ENCODE peak calls at places on chromosome 9, in ten cellular contexts. S is CD8-positive, alpha-beta T cell; N is mammary epithelial cell; O is fibroblast of lung; H is psoas muscle; G is adrenal gland; J is GM23338; U is IMR-90; M is tibial artery; L is pancreas. I is an unnamed sample.

GRCh38 chr9:98860871-98861293 is 53.4 kb downstream of the GALNT12 start:
- DNase-seq in S (no peak), N (peak), O (peak), H (peak), G (peak), J (peak), U (peak), M (peak), L (no peak), I (peak)

GRCh38 chr9:18472915-18473314 is 1.0 kb upstream of the ADAMTSL1 start:
- DNase-seq in S (no peak), N (no peak), O (peak), H (no peak), G (peak), J (no peak), U (no peak), M (no peak), L (no peak), I (peak)

GRCh38 chr9:98821831-98822230 is 14.4 kb downstream of the GALNT12 start:
- DNase-seq in S (no peak), N (no peak), O (no peak), H (no peak), G (no peak), J (no peak), U (no peak), M (no peak), L (no peak), I (no peak)

GRCh38 chr9:35675732-35676392 is 2.1 kb downstream of the CA9 start:
- DNase-seq in S (peak), N (no peak), O (no peak), H (no peak), G (no peak), J (peak), U (no peak), M (no peak), L (peak), I (peak)

GRCh38 chr9:28179893-28180292 is 606.6 kb upstream of the C9orf72 start:
- DNase-seq in S (no peak), N (no peak), O (no peak), H (no peak), G (no peak), J (no peak), U (no peak), M (no peak), L (no peak), I (no peak)

GRCh38 chr9:87570000-87570834 is 72.5 kb downstream of the DAPK1 start:
- DNase-seq in S (no peak), N (no peak), O (no peak), H (no peak), G (no peak), J (no peak), U (no peak), M (no peak), L (no peak), I (no peak)

GRCh38 chr9:131398204-131398603 is 4.3 kb downstream of the PRRC2B start:
- DNase-seq in S (peak), N (peak), O (no peak), H (no peak), G (no peak), J (no peak), U (no peak), M (no peak), L (no peak), I (peak)

GRCh38 chr9:26524225-26524624 is 368.4 kb downstream of the CAAP1 start:
- DNase-seq in S (no peak), N (no peak), O (no peak), H (no peak), G (peak), J (no peak), U (no peak), M (no peak), L (no peak), I (peak)

GRCh38 chr9:76592105-76593010 is 133.4 kb downstream of the GCNT1 start:
- DNase-seq in S (no peak), N (no peak), O (no peak), H (no peak), G (no peak), J (peak), U (no peak), M (no peak), L (no peak), I (no peak)

GRCh38 chr9:86168256-86168655 is 68.9 kb upstream of the GOLM1 start:
- DNase-seq in S (no peak), N (no peak), O (no peak), H (no peak), G (no peak), J (no peak), U (no peak), M (no peak), L (no peak), I (no peak)

GRCh38 chr9:79254900-79255651 is 316.7 kb upstream of the TLE4 start:
- DNase-seq in S (no peak), N (no peak), O (peak), H (no peak), G (no peak), J (peak), U (peak), M (no peak), L (no peak), I (no peak)

GRCh38 chr9:126984969-126985368 is 70.4 kb downstream of the RALGPS1 start:
- DNase-seq in S (no peak), N (peak), O (no peak), H (peak), G (peak), J (no peak), U (no peak), M (no peak), L (no peak), I (peak)

GRCh38 chr9:14198049-14198448 is 115.9 kb downstream of the NFIB start:
- DNase-seq in S (no peak), N (no peak), O (no peak), H (no peak), G (no peak), J (no peak), U (no peak), M (no peak), L (no peak), I (no peak)

GRCh38 chr9:98989036-98990000 is 45.6 kb downstream of the COL15A1 start:
- DNase-seq in S (no peak), N (peak), O (peak), H (peak), G (peak), J (no peak), U (peak), M (peak), L (no peak), I (peak)

GRCh38 chr9:130927995-130928900 is 10.8 kb downstream of the FIBCD1 start:
- DNase-seq in S (no peak), N (peak), O (peak), H (no peak), G (peak), J (no peak), U (peak), M (no peak), L (peak), I (no peak)

GRCh38 chr9:17204611-17205165 is 69.8 kb downstream of the CNTLN start:
- DNase-seq in S (no peak), N (no peak), O (no peak), H (no peak), G (no peak), J (peak), U (no peak), M (no peak), L (no peak), I (no peak)

DNA sequence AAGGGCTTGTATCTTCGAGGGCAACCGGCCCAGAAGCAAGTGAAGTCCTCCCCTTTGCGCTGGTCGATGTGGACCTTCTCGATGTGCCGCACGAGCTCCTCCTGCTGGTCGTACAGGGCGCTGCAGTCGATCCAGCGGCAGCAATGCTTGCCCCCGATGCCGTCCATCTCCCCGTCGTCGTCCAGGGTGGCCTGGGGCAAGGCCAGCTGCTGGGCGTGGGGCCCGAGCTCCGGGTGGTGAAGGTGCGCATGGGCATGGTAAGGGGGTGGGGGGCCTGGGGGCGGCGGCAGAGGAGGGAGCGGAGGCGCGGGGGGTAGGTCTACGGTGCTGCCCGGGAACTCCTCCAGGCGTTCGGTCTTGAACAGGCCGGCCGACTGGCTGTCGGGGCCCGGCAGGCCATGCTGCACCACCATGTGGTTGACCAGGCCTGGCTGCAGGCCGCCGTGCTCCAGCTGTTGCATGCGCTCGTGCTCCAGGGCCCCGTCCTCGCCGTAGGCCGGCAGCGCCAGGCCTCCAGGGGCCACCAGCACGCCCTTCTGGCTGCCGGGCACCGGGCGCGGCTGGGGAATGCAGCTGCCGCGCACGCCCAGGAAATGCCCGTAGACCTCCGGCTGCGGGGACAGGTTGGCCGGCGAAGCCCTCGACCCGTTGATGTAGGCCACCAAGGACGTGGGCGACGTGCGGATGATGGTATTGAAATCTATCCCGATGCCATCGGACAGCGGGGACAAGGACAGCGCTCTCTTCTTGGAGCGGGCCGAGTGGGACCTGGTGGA is 181.8 kb downstream of the GLIS3 start:
- DNase-seq in S (no peak), N (no peak), O (no peak), H (no peak), G (no peak), J (peak), U (no peak), M (no peak), L (peak), I (peak)
- TF ChIP-seq CTCF in S (peak), N (no peak), O (peak), H (no peak), G (no peak), J (peak), U (no peak), M (peak), L (no peak), I (peak)

DNA sequence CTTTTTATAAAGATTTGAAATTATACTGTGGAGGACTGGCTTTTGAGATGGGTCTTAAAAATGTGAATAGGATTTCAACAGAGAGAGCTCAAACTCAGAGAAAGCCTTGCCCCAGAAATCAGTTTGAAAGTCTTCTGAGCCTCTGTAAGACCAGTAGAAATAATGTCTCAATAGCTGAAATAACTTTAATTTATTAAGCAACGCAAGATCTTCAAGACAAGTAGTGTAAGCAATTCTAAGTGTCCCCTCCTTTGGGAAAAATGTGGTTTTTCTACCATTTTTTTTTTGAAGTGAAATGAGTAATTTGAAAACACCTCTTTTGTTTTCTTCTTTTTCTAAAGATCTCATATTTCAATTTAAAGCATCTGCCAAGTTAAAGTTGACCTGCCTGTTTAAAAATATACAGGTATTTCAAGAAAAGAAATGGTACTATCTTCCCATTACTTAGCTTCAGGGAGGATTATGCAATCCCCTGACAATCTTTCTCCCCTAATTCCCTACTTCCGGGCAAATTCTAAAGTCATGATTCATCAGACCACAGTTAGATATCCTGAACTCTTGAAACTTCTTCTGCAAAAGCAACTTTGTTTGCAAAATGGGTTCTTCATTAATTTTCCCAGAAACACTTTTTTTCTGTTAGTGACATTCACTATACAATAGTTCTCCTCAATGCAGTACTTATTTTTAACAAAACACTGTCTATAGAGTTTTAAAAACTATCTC is 7.9 kb upstream of the ANXA1 start:
- DNase-seq in S (no peak), N (peak), O (peak), H (no peak), G (no peak), J (no peak), U (peak), M (no peak), L (no peak), I (no peak)
- H3K27ac ChIP-seq in S (no peak), N (peak), O (peak), H (no peak), G (peak), J (no peak), U (peak), M (no peak), L (peak), I (no peak)

GRCh38 chr9:38119570-38119969 is 50.5 kb upstream of the SHB start:
- DNase-seq in S (no peak), N (no peak), O (no peak), H (no peak), G (no peak), J (no peak), U (no peak), M (no peak), L (no peak), I (no peak)

GRCh38 chr9:38114905-38115304 is 45.9 kb upstream of the SHB start:
- DNase-seq in S (no peak), N (no peak), O (no peak), H (no peak), G (no peak), J (no peak), U (no peak), M (no peak), L (no peak), I (no peak)

GRCh38 chr9:38120961-38121360 is 51.9 kb upstream of the SHB start:
- DNase-seq in S (no peak), N (no peak), O (no peak), H (no peak), G (no peak), J (no peak), U (no peak), M (no peak), L (no peak), I (no peak)

GRCh38 chr9:38117646-38118045 is 48.6 kb upstream of the SHB start:
- DNase-seq in S (no peak), N (no peak), O (no peak), H (no peak), G (no peak), J (no peak), U (no peak), M (no peak), L (no peak), I (no peak)

DNA sequence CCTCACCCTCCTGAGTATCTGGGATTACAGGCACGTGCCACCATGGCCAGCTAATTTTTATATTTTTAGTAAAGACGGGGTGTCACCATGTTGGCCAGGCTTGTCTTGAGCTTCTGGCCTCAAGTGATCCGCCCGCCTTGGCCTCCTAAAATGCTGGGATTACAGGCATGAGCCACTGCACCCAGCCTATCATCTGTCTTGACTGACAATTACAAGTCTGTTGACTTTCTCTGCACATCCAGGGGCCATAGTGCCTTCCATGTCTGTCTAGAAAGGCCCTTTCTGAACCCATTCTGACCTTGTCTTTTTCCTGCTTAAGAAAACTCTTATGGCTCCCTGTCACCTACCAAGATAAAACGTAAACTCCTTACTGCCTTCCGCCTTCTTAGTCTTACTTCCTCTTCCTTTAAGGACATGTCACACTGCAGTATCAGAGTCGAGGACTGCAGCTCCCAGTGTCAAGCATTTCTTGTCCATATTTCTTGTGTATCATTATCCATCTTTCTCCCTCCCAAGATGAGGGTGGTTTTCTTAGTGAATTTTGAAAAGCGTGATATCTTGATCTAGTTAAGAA is 49.9 kb upstream of the SHB start:
- DNase-seq in S (no peak), N (no peak), O (no peak), H (no peak), G (no peak), J (no peak), U (no peak), M (no peak), L (no peak), I (no peak)
- TF ChIP-seq CTCF in S (no peak), N (no peak), O (no peak), H (no peak), G (no peak), J (no peak), U (no peak), M (no peak), L (no peak), I (no peak)

DNA sequence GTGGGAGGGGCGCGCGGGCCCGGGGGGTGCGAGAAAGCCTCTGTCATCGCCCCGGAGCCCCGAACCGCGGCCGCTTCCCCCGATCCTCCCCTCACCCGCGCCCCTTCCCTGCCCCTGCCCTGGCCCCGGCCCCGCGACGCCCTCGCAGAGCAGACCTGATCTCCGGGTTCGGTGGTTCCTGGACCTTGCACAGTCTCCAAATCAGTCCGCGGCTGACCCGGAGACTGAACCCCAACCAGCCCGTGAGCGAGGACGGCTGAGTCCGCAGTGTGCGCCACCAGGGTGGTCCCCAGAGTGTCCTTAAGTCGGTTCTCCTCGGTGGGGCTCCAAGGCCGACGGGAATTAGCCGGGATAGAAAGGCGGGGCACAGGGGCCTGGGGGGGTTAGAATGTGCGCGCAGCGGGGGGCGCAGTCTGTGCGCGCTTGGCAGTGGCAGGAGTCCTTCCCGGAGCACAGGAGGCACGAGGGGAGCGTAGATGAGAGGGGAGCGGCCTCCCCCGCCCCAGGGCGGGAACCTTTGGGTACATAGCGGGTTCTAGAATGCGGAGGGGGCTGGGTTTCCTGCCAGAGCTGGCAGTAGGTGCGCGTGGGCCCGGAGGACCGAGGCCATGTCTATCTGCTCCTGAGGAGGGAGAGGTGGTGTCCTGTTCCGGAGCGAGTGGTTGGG is 779 bp downstream of the PKN3 start:
- DNase-seq in S (no peak), N (no peak), O (no peak), H (peak), G (no peak), J (peak), U (no peak), M (no peak), L (peak), I (peak)
- H3K27ac ChIP-seq in S (no peak), N (no peak), O (no peak), H (peak), G (peak), J (no peak), U (peak), M (peak), L (peak), I (peak)

GRCh38 chr9:114276908-114277821 is 45.7 kb upstream of the ORM1 start:
- DNase-seq in S (no peak), N (peak), O (peak), H (peak), G (peak), J (no peak), U (peak), M (no peak), L (no peak), I (no peak)

GRCh38 chr9:114280636-114281315 is 42.1 kb upstream of the ORM1 start:
- DNase-seq in S (no peak), N (no peak), O (peak), H (no peak), G (peak), J (no peak), U (peak), M (no peak), L (no peak), I (no peak)

GRCh38 chr9:114279693-114280092 is 43.2 kb upstream of the ORM1 start:
- DNase-seq in S (no peak), N (no peak), O (no peak), H (no peak), G (no peak), J (no peak), U (no peak), M (no peak), L (no peak), I (no peak)

GRCh38 chr9:114278356-114278755 is 44.5 kb upstream of the ORM1 start:
- DNase-seq in S (no peak), N (no peak), O (no peak), H (no peak), G (no peak), J (no peak), U (no peak), M (no peak), L (no peak), I (no peak)

GRCh38 chr9:114278881-114279570 is 43.9 kb upstream of the ORM1 start:
- DNase-seq in S (no peak), N (peak), O (peak), H (no peak), G (peak), J (no peak), U (peak), M (peak), L (no peak), I (no peak)
- TF ChIP-seq CTCF in S (no peak), N (peak), O (no peak), H (no peak), G (no peak), J (no peak), U (no peak), M (no peak), L (no peak), I (no peak)

GRCh38 chr9:122930541-122930932 is 775 bp downstream of the ZBTB26 start:
- DNase-seq in S (no peak), N (no peak), O (no peak), H (no peak), G (no peak), J (no peak), U (no peak), M (no peak), L (no peak), I (no peak)
- H3K27ac ChIP-seq in S (no peak), N (peak), O (peak), H (peak), G (peak), J (peak), U (peak), M (peak), L (peak), I (peak)

DNA sequence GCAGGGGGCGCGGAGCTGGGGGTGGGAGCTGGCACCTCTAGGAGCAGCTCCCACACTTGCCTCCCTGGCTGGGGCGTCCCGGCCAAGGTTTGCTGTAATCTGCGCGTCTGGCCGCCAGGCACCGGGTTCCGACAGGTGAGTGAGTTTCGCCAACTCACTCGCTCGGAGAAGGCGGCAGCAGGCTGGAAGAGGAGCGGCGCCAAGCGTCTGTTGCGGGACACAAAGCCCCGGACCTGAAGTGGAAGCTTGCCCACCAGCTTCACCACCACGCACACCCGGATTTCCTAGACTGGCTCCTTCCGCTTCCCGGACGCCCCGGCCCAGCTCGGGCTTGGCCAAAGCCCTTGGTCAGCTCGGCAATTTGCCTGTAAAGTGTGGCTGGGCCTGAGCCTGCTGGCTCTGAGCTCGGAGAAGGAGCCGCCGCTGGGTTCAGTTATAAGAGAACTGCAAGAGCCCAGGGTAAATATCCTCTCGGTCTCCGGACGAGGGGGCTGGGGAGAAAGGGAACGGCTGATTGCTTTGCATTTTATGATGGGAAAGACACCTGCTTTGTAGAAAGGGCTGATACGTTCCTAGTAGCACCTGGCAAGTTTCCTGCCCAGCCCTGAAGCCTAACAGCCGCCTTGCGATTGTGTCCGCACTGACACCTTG is 461 bp upstream of the GNA14 start:
- DNase-seq in S (no peak), N (peak), O (peak), H (peak), G (peak), J (peak), U (no peak), M (peak), L (peak), I (peak)
- TF ChIP-seq CTCF in S (no peak), N (peak), O (peak), H (no peak), G (no peak), J (peak), U (no peak), M (no peak), L (no peak), I (no peak)